ENCODE peak calls at places on chromosomes 7 and 10, in eight cellular contexts. L is mammary epithelial cell, R is right cardiac atrium, N is esophagus squamous epithelium, W is H9, V is Peyer's patch, Q is left ventricle myocardium inferior, F is spleen. G is an unnamed sample.

GRCh38 chr7:18638594-18639452 is 143.3 kb downstream of the HDAC9 start:
- DNase-seq in V (no peak), F (no peak), Q (no peak), L (peak; percentile 17), N (no peak), R (no peak), W (no peak), G (no peak)

GRCh38 chr10:46240684-46241565 is 45.9 kb upstream of the ANTXRL start:
- DNase-seq in L (no peak), N (no peak), Q (no peak), F (no peak), R (no peak), W (peak; percentile 13), V (no peak), G (peak; percentile 28)

GRCh38 chr10:59905066-59905734 is 1.2 kb downstream of the CCDC6 start:
- DNase-seq in R (peak; percentile 75), N (no peak), W (peak; percentile 48), F (peak; percentile 86), L (peak; percentile 48), V (peak; percentile 65), Q (no peak), G (no peak)

GRCh38 chr10:63666836-63667383 is 145.7 kb downstream of the REEP3 start:
- DNase-seq in W (no peak), N (no peak), V (no peak), F (no peak), L (peak; percentile 49), Q (no peak), R (no peak), G (no peak)

GRCh38 chr10:97277551-97277950 is 14.9 kb downstream of the ARHGAP19 start:
- DNase-seq in F (no peak), V (no peak), W (no peak), L (no peak), N (no peak), Q (no peak), R (no peak), G (no peak)

GRCh38 chr7:85479918-85480658 is 293.2 kb upstream of the SEMA3D start:
- DNase-seq in V (no peak), W (no peak), Q (no peak), L (peak; percentile 4), R (no peak), N (no peak), F (no peak), G (no peak)

GRCh38 chr7:96388620-96389383 is 66.9 kb upstream of the SLC25A13 start:
- DNase-seq in Q (no peak), R (peak; percentile 29), F (no peak), V (no peak), N (no peak), L (peak; percentile 55), W (no peak), G (no peak)

GRCh38 chr7:121278120-121279021 is 50.4 kb upstream of the WNT16 start:
- DNase-seq in N (no peak), V (no peak), Q (no peak), W (no peak), R (no peak), L (peak; percentile 74), F (no peak), G (no peak)

GRCh38 chr7:81333536-81333935 is 414.7 kb upstream of the SEMA3C start:
- DNase-seq in N (no peak), L (no peak), R (no peak), V (no peak), Q (no peak), W (no peak), F (no peak), G (no peak)

GRCh38 chr10:79304479-79305087 is 42.7 kb upstream of the PPIF start:
- DNase-seq in L (no peak), Q (no peak), N (no peak), F (no peak), V (no peak), R (no peak), W (no peak), G (no peak)

GRCh38 chr7:155941688-155942087 is 129.4 kb upstream of the SHH start:
- DNase-seq in F (no peak), V (no peak), Q (no peak), N (no peak), W (no peak), L (no peak), R (no peak), G (no peak)

GRCh38 chr7:44375236-44375699 is 49.9 kb upstream of the CAMK2B start:
- DNase-seq in L (no peak), N (no peak), R (no peak), Q (no peak), V (no peak), F (no peak), W (peak; percentile 70), G (no peak)

GRCh38 chr7:5397657-5398237 is 25.9 kb downstream of the TNRC18 start:
- DNase-seq in Q (no peak), F (no peak), L (peak; percentile 18), N (no peak), V (no peak), R (no peak), W (no peak), G (no peak)

GRCh38 chr7:119802147-119802546 is 470.8 kb upstream of the KCND2 start:
- DNase-seq in F (no peak), R (no peak), N (no peak), L (peak; percentile 1), W (no peak), V (no peak), Q (no peak), G (no peak)

GRCh38 chr7:140478361-140479061 is 794 bp downstream of the MKRN1 start:
- DNase-seq in N (no peak), V (peak; percentile 65), R (peak; percentile 76), F (no peak), W (peak; percentile 44), Q (peak; percentile 27), L (peak; percentile 46), G (no peak)

GRCh38 chr7:106176414-106177294 is 64.5 kb upstream of the SYPL1 start:
- DNase-seq in F (peak; percentile 91), V (peak; percentile 84), W (peak; percentile 93), Q (peak; percentile 82), N (peak; percentile 6), R (peak; percentile 93), L (peak; percentile 52), G (peak; percentile 87)

GRCh38 chr7:55198634-55199366 is 166.3 kb upstream of the LANCL2 start:
- DNase-seq in N (no peak), W (no peak), R (no peak), L (no peak), Q (no peak), F (no peak), V (no peak), G (no peak)

GRCh38 chr7:28714452-28715120 is 243.5 kb downstream of the TRIL start:
- DNase-seq in L (no peak), N (no peak), Q (no peak), R (no peak), F (no peak), W (no peak), V (no peak), G (no peak)
- H3K27ac ChIP-seq in L (no peak overlapping the region), N (no peak overlapping the region), Q (no peak overlapping the region), R (no peak overlapping the region), F (no peak overlapping the region), W (no peak overlapping the region), V (no peak overlapping the region), G (no peak overlapping the region)

GRCh38 chr10:106560925-106561640 is 603.4 kb downstream of the SORCS1 start:
- DNase-seq in N (no peak), W (no peak), R (no peak), L (peak; percentile 69), F (no peak), V (no peak), Q (no peak), G (no peak)

GRCh38 chr10:106557951-106558733 is 606.4 kb downstream of the SORCS1 start:
- DNase-seq in W (no peak), Q (no peak), L (no peak), V (no peak), F (no peak), R (no peak), N (no peak), G (no peak)

GRCh38 chr10:106555599-106555998 is 608.9 kb downstream of the SORCS1 start:
- DNase-seq in F (no peak), L (no peak), R (no peak), Q (no peak), N (no peak), W (no peak), V (no peak), G (no peak)

GRCh38 chr10:106557053-106557452 is 607.5 kb downstream of the SORCS1 start:
- DNase-seq in F (no peak), W (no peak), N (no peak), Q (no peak), V (no peak), R (no peak), L (no peak), G (no peak)

DNA sequence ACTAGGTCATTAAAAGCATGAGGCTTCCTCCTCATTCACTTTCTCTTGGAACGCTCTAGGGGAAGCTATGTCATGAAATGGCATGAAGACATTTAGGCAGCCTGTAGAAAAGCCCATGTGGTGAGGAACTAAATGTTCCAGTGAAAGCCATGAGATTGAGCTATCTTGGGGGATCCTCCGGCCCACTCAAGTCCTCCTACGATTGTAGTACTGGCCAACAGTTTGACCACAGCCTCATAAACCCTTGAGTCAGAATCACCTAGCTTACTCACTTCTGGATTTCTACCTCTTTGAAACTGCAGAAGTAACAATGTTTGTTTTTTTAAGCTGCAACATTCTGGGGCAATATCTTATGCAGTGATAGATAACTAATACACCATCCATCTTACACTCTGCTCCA is 605.1 kb downstream of the SORCS1 start:
- DNase-seq in W (no peak), F (no peak), Q (no peak), L (peak; percentile 78), R (no peak), N (no peak), V (no peak), G (no peak)
- H3K27ac ChIP-seq in W (no peak overlapping the region), F (no peak overlapping the region), Q (no peak overlapping the region), L (no peak overlapping the region), R (no peak overlapping the region), N (no peak overlapping the region), V (no peak overlapping the region), G (no peak overlapping the region)

DNA sequence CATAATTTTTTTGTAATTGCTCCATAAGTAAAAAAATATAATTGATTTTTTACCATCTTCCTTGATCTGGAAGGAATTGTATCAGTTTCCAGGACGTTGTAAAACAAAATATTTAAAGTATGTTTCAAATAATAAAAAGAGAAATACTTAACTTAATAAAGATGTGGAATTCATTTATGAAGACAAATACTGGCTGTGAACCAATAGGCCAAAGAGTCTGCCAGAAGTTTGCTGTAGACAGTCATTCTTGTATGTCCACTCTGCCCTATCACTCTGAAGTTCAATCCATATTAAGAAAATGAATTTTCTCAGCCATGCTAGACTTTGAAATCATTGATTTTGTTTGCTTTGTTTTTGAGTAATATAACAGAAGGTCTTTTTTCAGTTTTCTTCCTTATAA is 256.4 kb downstream of the TRIL start:
- DNase-seq in F (no peak), Q (no peak), L (no peak), V (no peak), W (no peak), N (no peak), R (no peak), G (no peak)
- H3K27ac ChIP-seq in F (no peak overlapping the region), Q (no peak overlapping the region), L (no peak overlapping the region), V (no peak overlapping the region), W (no peak overlapping the region), N (no peak overlapping the region), R (no peak overlapping the region), G (no peak overlapping the region)

DNA sequence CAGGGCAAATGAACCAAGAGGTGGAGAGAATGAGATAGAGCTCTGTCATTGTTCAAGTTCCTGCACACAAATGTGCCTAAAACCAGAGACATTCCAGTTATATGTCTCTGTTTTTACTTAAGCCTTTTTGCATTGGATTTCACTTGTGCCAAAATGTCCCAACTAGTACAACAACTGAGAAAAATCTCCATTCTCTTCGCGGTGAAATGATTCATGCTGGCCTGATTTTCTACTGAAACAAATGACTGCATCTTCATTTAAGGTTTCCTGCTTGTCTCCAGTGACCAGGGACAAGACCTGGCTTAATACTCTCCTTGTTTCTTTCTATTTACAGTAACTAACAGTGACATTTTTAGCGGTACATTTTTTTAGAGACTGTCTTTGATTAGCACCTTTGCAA is 714.9 kb downstream of the KCNMA1 start:
- DNase-seq in R (no peak), F (no peak), V (no peak), W (no peak), N (no peak), L (no peak), Q (no peak), G (no peak)
- H3K27ac ChIP-seq in R (no peak overlapping the region), F (no peak overlapping the region), V (no peak overlapping the region), W (no peak overlapping the region), N (no peak overlapping the region), L (no peak overlapping the region), Q (no peak overlapping the region), G (no peak overlapping the region)

G was measured in coronary artery.